ENCODE peak calls at places on chromosomes 7 and 10, in four cellular contexts. One of them, this sample, is unnamed.

GRCh38 chr10:84358743-84359142 is 30.4 kb downstream of the CCSER2 start:
- DNase-seq in A549: no peak
- DNase-seq in body of pancreas: no peak
- DNase-seq in PC-3: no peak
- DNase-seq in this sample: no peak

GRCh38 chr7:95527033-95527775 is 41.5 kb downstream of the ASB4 start:
- DNase-seq in body of pancreas: peak; percentile 65
- DNase-seq in PC-3: peak; percentile 65
- DNase-seq in A549: peak; percentile 75
- DNase-seq in this sample: peak; percentile 60

GRCh38 chr10:70622981-70623844 is 20.7 kb upstream of the PRF1 start:
- DNase-seq in body of pancreas: no peak
- DNase-seq in A549: no peak
- DNase-seq in PC-3: no peak
- DNase-seq in this sample: no peak

GRCh38 chr7:107528461-107528860 is 35.3 kb downstream of the COG5 start:
- DNase-seq in A549: no peak
- DNase-seq in PC-3: peak; percentile 57
- DNase-seq in body of pancreas: no peak
- DNase-seq in this sample: peak; percentile 69

GRCh38 chr7:75762350-75762917 is 9.6 kb downstream of the CCL26 start:
- DNase-seq in A549: peak; percentile 80
- DNase-seq in body of pancreas: no peak
- DNase-seq in PC-3: peak; percentile 74
- DNase-seq in this sample: peak; percentile 63

GRCh38 chr10:21458496-21458895 is 67.0 kb downstream of the SKIDA1 start:
- DNase-seq in PC-3: no peak
- DNase-seq in body of pancreas: no peak
- DNase-seq in A549: no peak
- DNase-seq in this sample: no peak

GRCh38 chr10:71078454-71079145 is 133.8 kb upstream of the UNC5B start:
- DNase-seq in body of pancreas: no peak
- DNase-seq in PC-3: no peak
- DNase-seq in A549: no peak
- DNase-seq in this sample: no peak

GRCh38 chr7:84950836-84951235 is 236.0 kb downstream of the SEMA3D start:
- DNase-seq in PC-3: peak; percentile 11
- DNase-seq in body of pancreas: no peak
- DNase-seq in A549: peak; percentile 10
- DNase-seq in this sample: peak; percentile 22

GRCh38 chr7:151115836-151116418 is 29.7 kb downstream of the AGAP3 start:
- DNase-seq in A549: no peak
- DNase-seq in body of pancreas: peak; percentile 68
- DNase-seq in PC-3: peak; percentile 73
- DNase-seq in this sample: peak; percentile 98

GRCh38 chr7:90473819-90474218 is 4.4 kb downstream of the PTTG1IP2 start:
- DNase-seq in body of pancreas: no peak
- DNase-seq in A549: no peak
- DNase-seq in PC-3: no peak
- DNase-seq in this sample: peak; percentile 86

GRCh38 chr7:136869006-136869961 is 832 bp downstream of the CHRM2 start:
- DNase-seq in A549: no peak
- DNase-seq in PC-3: no peak
- DNase-seq in body of pancreas: no peak
- DNase-seq in this sample: no peak

GRCh38 chr7:156162451-156162850 is 350.2 kb upstream of the SHH start:
- DNase-seq in A549: no peak
- DNase-seq in body of pancreas: no peak
- DNase-seq in PC-3: no peak
- DNase-seq in this sample: no peak

GRCh38 chr10:32413513-32413912 is 32.4 kb upstream of the CCDC7 start:
- DNase-seq in PC-3: peak; percentile 96
- DNase-seq in body of pancreas: no peak
- DNase-seq in A549: peak; percentile 76
- DNase-seq in this sample: peak; percentile 95

GRCh38 chr7:147813316-147813715 is 777.2 kb upstream of the C7orf33 start:
- DNase-seq in body of pancreas: no peak
- DNase-seq in PC-3: no peak
- DNase-seq in A549: no peak
- DNase-seq in this sample: no peak

GRCh38 chr7:148095066-148095465 is 495.5 kb upstream of the C7orf33 start:
- DNase-seq in body of pancreas: no peak
- DNase-seq in PC-3: no peak
- DNase-seq in A549: no peak
- DNase-seq in this sample: no peak

GRCh38 chr10:21943633-21944265 is 59.8 kb downstream of the DNAJC1 start:
- DNase-seq in A549: no peak
- DNase-seq in PC-3: no peak
- DNase-seq in body of pancreas: no peak
- DNase-seq in this sample: no peak

GRCh38 chr7:16129431-16130126 is 291.8 kb downstream of the CRPPA start:
- DNase-seq in A549: peak; percentile 29
- DNase-seq in PC-3: peak; percentile 86
- DNase-seq in body of pancreas: no peak
- DNase-seq in this sample: peak; percentile 84

GRCh38 chr10:114100848-114101741 is 57.4 kb downstream of the ADRB1 start:
- DNase-seq in body of pancreas: peak; percentile 33
- DNase-seq in A549: no peak
- DNase-seq in PC-3: peak; percentile 23
- DNase-seq in this sample: peak; percentile 27

GRCh38 chr10:1037098-1037497 is 11.4 kb upstream of the IDI2 start:
- DNase-seq in body of pancreas: no peak
- DNase-seq in A549: no peak
- DNase-seq in PC-3: no peak
- DNase-seq in this sample: no peak

GRCh38 chr7:20778063-20778721 is 8.5 kb downstream of the SP8 start:
- DNase-seq in PC-3: peak; percentile 49
- DNase-seq in A549: peak; percentile 37
- DNase-seq in body of pancreas: peak; percentile 39
- DNase-seq in this sample: peak; percentile 34

GRCh38 chr7:9488555-9488954 is 1055.1 kb downstream of the NXPH1 start:
- DNase-seq in PC-3: peak; percentile 67
- DNase-seq in A549: no peak
- DNase-seq in body of pancreas: no peak
- DNase-seq in this sample: peak; percentile 19

GRCh38 chr10:6247041-6247712 is 44.4 kb downstream of the PFKFB3 start:
- DNase-seq in PC-3: no peak
- DNase-seq in A549: no peak
- DNase-seq in body of pancreas: no peak
- DNase-seq in this sample: no peak

GRCh38 chr10:125174360-125174759 is 14.0 kb upstream of the CTBP2 start:
- DNase-seq in body of pancreas: no peak
- DNase-seq in A549: no peak
- DNase-seq in PC-3: no peak
- DNase-seq in this sample: no peak

GRCh38 chr7:50781371-50781770 is 1.3 kb downstream of the GRB10 start:
- DNase-seq in PC-3: no peak
- DNase-seq in body of pancreas: peak; percentile 46
- DNase-seq in A549: no peak
- DNase-seq in this sample: no peak

GRCh38 chr7:50779427-50779826 is 3.3 kb downstream of the GRB10 start:
- DNase-seq in A549: no peak
- DNase-seq in PC-3: no peak
- DNase-seq in body of pancreas: no peak
- DNase-seq in this sample: no peak

GRCh38 chr7:50781894-50782293 is 802 bp downstream of the GRB10 start:
- DNase-seq in A549: no peak
- DNase-seq in body of pancreas: no peak
- DNase-seq in PC-3: no peak
- DNase-seq in this sample: no peak

GRCh38 chr7:50782376-50783208 is at the start of gene GRB10:
- DNase-seq in PC-3: peak; percentile 56
- DNase-seq in A549: no peak
- DNase-seq in body of pancreas: peak; percentile 67
- DNase-seq in this sample: no peak

GRCh38 chr7:50780436-50780835 is 2.3 kb downstream of the GRB10 start:
- DNase-seq in body of pancreas: no peak
- DNase-seq in A549: no peak
- DNase-seq in PC-3: no peak
- DNase-seq in this sample: no peak
- H3K4me3 ChIP-seq in body of pancreas: no peak overlapping the region
- H3K4me3 ChIP-seq in A549: no peak overlapping the region
- H3K4me3 ChIP-seq in PC-3: no peak overlapping the region
- H3K4me3 ChIP-seq in this sample: no peak overlapping the region

DNA sequence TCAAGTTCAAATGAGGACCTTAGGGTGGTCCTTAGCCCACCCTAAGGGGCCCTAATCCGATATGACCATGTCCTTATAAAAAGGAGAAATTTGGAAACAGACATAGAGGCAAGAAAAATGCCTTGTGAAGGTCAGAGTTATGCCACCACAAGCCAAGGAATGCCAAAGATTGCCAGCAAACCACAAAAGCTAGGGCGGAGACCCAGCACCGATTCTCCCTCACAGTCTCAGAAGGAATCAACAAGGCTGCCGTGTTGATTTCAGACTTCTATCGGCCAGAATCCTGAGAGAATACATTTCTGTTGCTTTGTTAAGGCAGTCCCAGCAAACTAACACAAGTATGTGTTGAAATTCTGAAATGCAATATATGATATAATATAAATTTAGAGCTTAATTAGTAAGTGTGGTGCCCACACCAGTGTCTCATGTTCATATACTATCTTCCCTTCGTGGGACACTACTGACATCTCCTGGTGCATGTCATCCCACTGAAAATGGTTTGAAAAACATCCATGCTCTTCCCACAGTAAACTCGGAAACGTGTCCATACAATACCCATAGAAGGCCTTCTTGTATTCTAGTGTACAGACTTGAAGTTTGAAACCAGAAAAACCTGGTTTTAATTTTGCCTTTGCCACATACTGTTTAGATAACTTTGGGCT is 349.0 kb downstream of the TNS3 start:
- DNase-seq in PC-3: peak; percentile 34
- DNase-seq in body of pancreas: no peak
- DNase-seq in A549: no peak
- DNase-seq in this sample: no peak
- TF ChIP-seq CTCF in PC-3: peak; percentile 33
- TF ChIP-seq CTCF in body of pancreas: no peak
- TF ChIP-seq CTCF in A549: peak; percentile 26
- TF ChIP-seq CTCF in this sample: no peak

GRCh38 chr7:27124979-27125689 is 5.4 kb downstream of the HOXA4 start:
- DNase-seq in PC-3: no peak
- DNase-seq in body of pancreas: no peak
- DNase-seq in A549: no peak
- DNase-seq in this sample: no peak
- H3K4me3 ChIP-seq in PC-3: no peak overlapping the region
- H3K4me3 ChIP-seq in body of pancreas: no peak overlapping the region
- H3K4me3 ChIP-seq in A549: no peak overlapping the region
- H3K4me3 ChIP-seq in this sample: no peak overlapping the region

GRCh38 chr10:122568551-122568950 is 8.0 kb downstream of the DMBT1 start:
- DNase-seq in PC-3: no peak
- DNase-seq in A549: no peak
- DNase-seq in body of pancreas: no peak
- DNase-seq in this sample: no peak

GRCh38 chr10:122566632-122567031 is 6.1 kb downstream of the DMBT1 start:
- DNase-seq in PC-3: no peak
- DNase-seq in A549: no peak
- DNase-seq in body of pancreas: no peak
- DNase-seq in this sample: no peak

GRCh38 chr10:122564980-122565379 is 4.4 kb downstream of the DMBT1 start:
- DNase-seq in PC-3: no peak
- DNase-seq in body of pancreas: no peak
- DNase-seq in A549: no peak
- DNase-seq in this sample: no peak

GRCh38 chr10:122565766-122566206 is 5.2 kb downstream of the DMBT1 start:
- DNase-seq in A549: peak; percentile 85
- DNase-seq in PC-3: peak; percentile 88
- DNase-seq in body of pancreas: peak; percentile 79
- DNase-seq in this sample: peak; percentile 87

GRCh38 chr10:122567056-122567660 is 6.6 kb downstream of the DMBT1 start:
- DNase-seq in body of pancreas: peak; percentile 31
- DNase-seq in A549: peak; percentile 31
- DNase-seq in PC-3: peak; percentile 38
- DNase-seq in this sample: peak; percentile 32
- TF ChIP-seq CTCF in body of pancreas: peak; percentile 49
- TF ChIP-seq CTCF in A549: peak; percentile 42
- TF ChIP-seq CTCF in PC-3: peak; percentile 74
- TF ChIP-seq CTCF in this sample: peak; percentile 64

GRCh38 chr10:73865459-73866442 is 8.6 kb downstream of the CAMK2G start:
- DNase-seq in A549: no peak
- DNase-seq in PC-3: no peak
- DNase-seq in body of pancreas: no peak
- DNase-seq in this sample: no peak
- H3K4me3 ChIP-seq in A549: no peak overlapping the region
- H3K4me3 ChIP-seq in PC-3: no peak overlapping the region
- H3K4me3 ChIP-seq in body of pancreas: no peak overlapping the region
- H3K4me3 ChIP-seq in this sample: no peak overlapping the region

GRCh38 chr10:86684305-86684704 is 16.0 kb downstream of the LDB3 start:
- DNase-seq in PC-3: peak; percentile 49
- DNase-seq in body of pancreas: no peak
- DNase-seq in A549: no peak
- DNase-seq in this sample: no peak
- TF ChIP-seq CTCF in PC-3: peak; percentile 74
- TF ChIP-seq CTCF in body of pancreas: no peak
- TF ChIP-seq CTCF in A549: peak; percentile 34
- TF ChIP-seq CTCF in this sample: peak; percentile 10

GRCh38 chr10:13528875-13529713 is at the start of gene BEND7:
- DNase-seq in body of pancreas: peak; percentile 48
- DNase-seq in A549: peak; percentile 33
- DNase-seq in PC-3: peak; percentile 16
- DNase-seq in this sample: peak; percentile 16
- H3K4me3 ChIP-seq in body of pancreas: peak within 1 kb of the TSS; percentile 65
- H3K4me3 ChIP-seq in A549: peak within 1 kb of the TSS; percentile 98
- H3K4me3 ChIP-seq in PC-3: peak within 1 kb of the TSS; percentile 69
- H3K4me3 ChIP-seq in this sample: peak within 1 kb of the TSS; percentile 36

This sample was measured in epithelial cell of esophagus.